ENCODE peak calls at places on chromosomes 5 and 9, in seven cellular contexts. P is mammary epithelial cell, X is thoracic aorta, S is dorsolateral prefrontal cortex, H is endodermal cell, F is Peyer's patch, O is cardiac muscle cell. D is an unnamed sample.

GRCh38 chr5:119179857-119180641 is 109.2 kb downstream of the DMXL1 start:
- DNase-seq in P (peak), X (no peak), S (no peak), H (no peak), F (no peak), O (no peak), D (no peak)

GRCh38 chr5:179488464-179488863 is 61.9 kb upstream of the RUFY1 start:
- DNase-seq in P (no peak), X (no peak), S (no peak), H (no peak), F (no peak), O (no peak), D (no peak)

GRCh38 chr9:20508242-20508641 is 114.1 kb downstream of the MLLT3 start:
- DNase-seq in P (no peak), X (no peak), S (no peak), H (no peak), F (no peak), O (no peak), D (no peak)

GRCh38 chr9:33881635-33882034 is 64.7 kb downstream of the UBE2R2 start:
- DNase-seq in P (peak), X (no peak), S (no peak), H (no peak), F (no peak), O (no peak), D (no peak)

GRCh38 chr5:98631311-98632054 is 142.0 kb upstream of the RGMB start:
- DNase-seq in P (peak), X (no peak), S (no peak), H (no peak), F (no peak), O (no peak), D (no peak)

GRCh38 chr5:122403256-122403655 is 91.2 kb downstream of the SNCAIP start:
- DNase-seq in P (no peak), X (no peak), S (no peak), H (no peak), F (no peak), O (no peak), D (no peak)

GRCh38 chr9:124510650-124511425 is 3.6 kb upstream of the NR5A1 start:
- DNase-seq in P (no peak), X (no peak), S (no peak), H (no peak), F (no peak), O (no peak), D (no peak)

GRCh38 chr5:66967826-66968262 is 228.8 kb downstream of the CD180 start:
- DNase-seq in P (no peak), X (no peak), S (no peak), H (no peak), F (no peak), O (no peak), D (no peak)

GRCh38 chr5:116754556-116754955 is 179.9 kb upstream of the SEMA6A start:
- DNase-seq in P (peak), X (no peak), S (no peak), H (no peak), F (no peak), O (no peak), D (no peak)

GRCh38 chr9:89590415-89590814 is 14.4 kb upstream of the GADD45G start:
- DNase-seq in P (no peak), X (no peak), S (no peak), H (no peak), F (no peak), O (no peak), D (no peak)

GRCh38 chr9:120892748-120893584 is 16.0 kb upstream of the PHF19 start:
- DNase-seq in P (peak), X (no peak), S (no peak), H (no peak), F (peak), O (no peak), D (no peak)

GRCh38 chr5:39394946-39395345 is 29.8 kb downstream of the DAB2 start:
- DNase-seq in P (peak), X (no peak), S (no peak), H (no peak), F (no peak), O (no peak), D (no peak)

GRCh38 chr9:13450723-13451122 is 171.2 kb upstream of the MPDZ start:
- DNase-seq in P (peak), X (no peak), S (no peak), H (no peak), F (no peak), O (no peak), D (no peak)

GRCh38 chr5:36205329-36205728 is 36.4 kb downstream of the NADK2 start:
- DNase-seq in P (no peak), X (no peak), S (no peak), H (no peak), F (no peak), O (no peak), D (no peak)

GRCh38 chr5:69308046-69308553 is 24.5 kb downstream of the CCDC125 start:
- DNase-seq in P (no peak), X (no peak), S (no peak), H (no peak), F (no peak), O (no peak), D (no peak)

GRCh38 chr5:112995764-112996618 is 19.4 kb downstream of the DCP2 start:
- DNase-seq in P (peak), X (peak), S (peak), H (peak), F (peak), O (peak), D (no peak)

GRCh38 chr5:102863058-102863457 is 108.0 kb downstream of the PAM start:
- DNase-seq in P (no peak), X (no peak), S (no peak), H (no peak), F (no peak), O (no peak), D (no peak)

GRCh38 chr9:110371411-110372013 is 33.8 kb upstream of the TXNDC8 start:
- DNase-seq in P (no peak), X (no peak), S (no peak), H (no peak), F (no peak), O (peak), D (no peak)

GRCh38 chr5:173020643-173021042 is 35.5 kb upstream of the CREBRF start:
- DNase-seq in P (no peak), X (no peak), S (peak), H (no peak), F (no peak), O (no peak), D (peak)

GRCh38 chr9:3330792-3331420 is 194.9 kb downstream of the RFX3 start:
- DNase-seq in P (peak), X (no peak), S (no peak), H (no peak), F (no peak), O (peak), D (no peak)

GRCh38 chr5:1919209-1919566 is 36.5 kb upstream of the IRX4 start:
- DNase-seq in P (no peak), X (no peak), S (no peak), H (no peak), F (no peak), O (peak), D (no peak)

GRCh38 chr9:80062581-80062980 is 490.8 kb downstream of the TLE4 start:
- DNase-seq in P (no peak), X (no peak), S (no peak), H (no peak), F (no peak), O (no peak), D (no peak)

GRCh38 chr5:92969781-92970237 is 611.2 kb downstream of the NR2F1-AS1 start:
- DNase-seq in P (peak), X (no peak), S (no peak), H (no peak), F (no peak), O (no peak), D (no peak)

GRCh38 chr9:35609001-35609819 is 4.1 kb downstream of the TESK1 start:
- DNase-seq in P (no peak), X (no peak), S (no peak), H (no peak), F (no peak), O (no peak), D (no peak)

GRCh38 chr5:146947181-146947941 is 68.8 kb upstream of the PPP2R2B start:
- DNase-seq in P (peak), X (no peak), S (no peak), H (peak), F (no peak), O (peak), D (no peak)

GRCh38 chr5:112857866-112858265 is 3.2 kb upstream of the SRP19 start:
- DNase-seq in P (no peak), X (no peak), S (no peak), H (no peak), F (no peak), O (no peak), D (no peak)

GRCh38 chr9:126809068-126809467 is 4.2 kb downstream of the ZBTB43 start:
- DNase-seq in P (peak), X (no peak), S (no peak), H (no peak), F (no peak), O (no peak), D (no peak)

GRCh38 chr9:126804198-126804695 is 593 bp upstream of the ZBTB43 start:
- DNase-seq in P (no peak), X (no peak), S (no peak), H (no peak), F (no peak), O (no peak), D (no peak)

GRCh38 chr9:126805546-126806262 is 864 bp downstream of the ZBTB43 start:
- DNase-seq in P (peak), X (peak), S (no peak), H (peak), F (peak), O (peak), D (peak)

GRCh38 chr9:126804696-126805545 is at the start of gene ZBTB43:
- DNase-seq in P (peak), X (peak), S (peak), H (peak), F (peak), O (peak), D (peak)

GRCh38 chr9:126806336-126806735 is 1.5 kb downstream of the ZBTB43 start:
- DNase-seq in P (peak), X (no peak), S (no peak), H (no peak), F (no peak), O (no peak), D (no peak)
- H3K27ac ChIP-seq in P (peak), X (peak), S (no peak), H (no peak), F (peak), O (peak), D (no peak)

GRCh38 chr5:65100846-65101678 is 332.3 kb downstream of the CWC27 start:
- DNase-seq in P (peak), X (peak), S (no peak), H (peak), F (no peak), O (peak), D (no peak)
- TF ChIP-seq CTCF in P (peak), X (peak), S (peak), H (peak), F (peak), O (peak), D (peak)

GRCh38 chr5:135038829-135039525 is 4.9 kb upstream of the PITX1 start:
- DNase-seq in P (peak), X (no peak), S (no peak), H (peak), F (no peak), O (no peak), D (no peak)
- H3K4me3 ChIP-seq in P (no peak), X (peak), S (no peak), H (no peak), F (peak), O (no peak), D (peak)

GRCh38 chr9:135886147-135886981 is 21.0 kb downstream of the CAMSAP1 start:
- DNase-seq in P (peak), X (no peak), S (no peak), H (no peak), F (no peak), O (no peak), D (no peak)

GRCh38 chr9:135888126-135888765 is 19.1 kb downstream of the CAMSAP1 start:
- DNase-seq in P (no peak), X (no peak), S (no peak), H (no peak), F (no peak), O (no peak), D (no peak)

GRCh38 chr9:135887021-135887507 is 20.3 kb downstream of the CAMSAP1 start:
- DNase-seq in P (peak), X (peak), S (peak), H (no peak), F (no peak), O (no peak), D (no peak)

GRCh38 chr9:135888766-135889394 is 18.5 kb downstream of the CAMSAP1 start:
- DNase-seq in P (peak), X (no peak), S (no peak), H (no peak), F (no peak), O (no peak), D (no peak)

DNA sequence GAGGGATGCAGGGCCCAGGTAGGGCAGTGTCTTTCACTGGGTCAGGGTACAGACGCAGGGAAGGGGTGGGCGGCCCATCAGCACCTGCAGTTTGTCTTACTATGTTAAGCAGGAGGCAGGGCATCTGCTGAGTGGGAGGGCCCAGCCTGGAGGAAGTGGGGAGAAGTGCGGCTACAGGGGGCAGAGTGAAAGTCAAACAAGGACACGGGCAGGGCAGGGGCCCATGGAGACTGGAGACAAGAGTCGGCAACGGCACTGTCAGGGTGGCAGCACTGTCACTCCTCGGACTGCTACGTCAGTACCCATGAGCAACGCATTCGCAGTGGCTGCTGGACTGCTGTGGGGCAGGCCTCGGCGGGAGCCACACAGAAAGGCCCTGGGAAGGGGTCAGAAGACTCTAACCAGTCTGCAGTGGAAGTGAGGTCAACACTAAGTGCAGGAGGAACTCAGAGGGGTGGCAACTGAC is 19.7 kb downstream of the CAMSAP1 start:
- DNase-seq in P (no peak), X (no peak), S (no peak), H (peak), F (peak), O (peak), D (no peak)
- H3K27ac ChIP-seq in P (no peak), X (no peak), S (peak), H (peak), F (no peak), O (peak), D (no peak)

GRCh38 chr5:140870221-140871201 is 1.8 kb downstream of the PCDHA11 start:
- DNase-seq in P (no peak), X (no peak), S (no peak), H (peak), F (no peak), O (no peak), D (no peak)

GRCh38 chr5:140877262-140877581 is 2.1 kb downstream of the PCDHA12 start:
- DNase-seq in P (no peak), X (no peak), S (no peak), H (no peak), F (no peak), O (no peak), D (no peak)

GRCh38 chr5:140869555-140869886 is 764 bp downstream of the PCDHA11 start:
- DNase-seq in P (no peak), X (no peak), S (no peak), H (no peak), F (no peak), O (no peak), D (no peak)

GRCh38 chr5:140875085-140876065 is at the start of gene PCDHA12:
- DNase-seq in P (no peak), X (no peak), S (no peak), H (peak), F (no peak), O (peak), D (no peak)
- TF ChIP-seq CTCF in P (no peak), X (no peak), S (no peak), H (peak), F (no peak), O (no peak), D (no peak)

DNA sequence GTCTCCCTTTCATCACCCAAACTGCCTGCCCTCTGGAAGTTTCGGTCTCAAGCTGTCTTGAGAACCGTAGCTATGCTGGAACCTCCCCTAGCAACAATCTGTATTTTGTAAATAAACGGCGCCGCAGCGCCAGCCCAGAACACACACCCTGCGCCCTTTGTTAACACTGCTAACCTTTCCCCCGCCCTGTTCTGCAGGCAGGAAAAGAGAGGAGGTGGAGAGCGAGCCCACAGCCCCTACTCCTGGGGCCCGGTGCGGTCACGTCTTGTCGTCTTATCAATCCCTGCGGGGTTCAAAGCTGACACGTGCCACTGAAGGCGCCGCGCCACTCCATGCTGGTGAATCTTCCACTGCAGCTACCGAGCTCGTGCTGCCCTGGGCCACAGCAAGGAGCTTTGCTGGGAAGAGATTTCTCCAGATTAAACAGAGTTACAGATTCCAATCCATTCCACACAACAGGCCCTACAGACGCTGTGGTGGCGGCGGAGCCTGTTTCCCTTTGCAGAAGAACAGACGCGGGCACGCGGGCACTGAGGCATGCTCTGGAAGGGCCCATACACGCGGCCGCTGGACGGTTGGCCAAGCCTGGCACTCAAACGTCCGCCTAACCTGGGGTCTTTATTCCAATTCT is 25.3 kb downstream of the ZDHHC11B start:
- DNase-seq in P (no peak), X (no peak), S (no peak), H (peak), F (no peak), O (no peak), D (no peak)
- H3K4me3 ChIP-seq in P (no peak), X (no peak), S (no peak), H (no peak), F (no peak), O (no peak), D (peak)

GRCh38 chr5:76180817-76181805 is 97.9 kb downstream of the SV2C start:
- DNase-seq in P (peak), X (no peak), S (no peak), H (no peak), F (no peak), O (no peak), D (no peak)
- H3K27ac ChIP-seq in P (no peak), X (no peak), S (no peak), H (no peak), F (no peak), O (no peak), D (no peak)

DNA sequence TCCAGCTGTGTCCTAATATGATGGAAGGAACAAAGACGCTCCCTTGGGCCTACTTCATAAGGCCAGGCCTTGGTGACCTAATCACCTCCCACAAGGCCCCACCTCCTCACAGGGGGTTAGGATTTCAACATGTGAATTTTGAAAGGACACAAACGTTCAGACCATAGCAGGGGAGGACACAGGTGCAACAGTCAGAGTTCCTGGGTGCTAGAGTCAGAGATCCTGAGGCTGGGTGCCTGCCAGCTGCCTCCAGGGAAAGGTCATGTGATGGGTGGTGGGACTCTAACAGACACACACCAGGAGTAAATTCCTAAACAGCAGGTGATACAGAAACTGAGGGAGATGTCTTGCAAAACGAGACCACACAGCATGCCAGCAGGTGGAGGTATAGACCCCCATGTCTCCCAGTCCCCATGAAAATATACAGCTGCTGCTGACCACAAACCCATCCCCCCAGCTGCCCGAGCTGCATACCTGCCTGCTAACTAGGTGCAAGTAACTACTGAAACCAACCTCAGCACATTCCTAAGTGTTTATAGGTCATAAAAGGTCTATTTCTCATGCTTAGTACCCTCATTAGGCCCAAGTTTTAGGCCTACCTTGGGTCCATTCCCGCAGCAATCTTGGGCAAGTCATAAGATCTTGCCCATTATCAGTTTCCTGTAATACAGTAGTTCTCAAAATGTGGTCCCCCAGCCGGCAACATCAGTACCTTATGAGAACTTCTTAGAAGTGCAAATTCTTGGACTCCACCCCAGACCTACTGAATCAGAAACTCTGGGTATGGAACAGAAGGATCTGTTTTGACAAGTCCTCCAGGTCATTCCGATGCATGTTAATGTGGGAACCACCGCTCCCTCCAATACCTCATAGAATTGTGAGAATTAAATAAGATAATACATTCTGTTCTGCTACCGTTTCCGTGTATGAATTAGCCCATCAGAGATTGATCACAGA is 245.3 kb downstream of the ENC1 start:
- DNase-seq in P (peak), X (no peak), S (no peak), H (peak), F (no peak), O (no peak), D (no peak)
- TF ChIP-seq CTCF in P (peak), X (no peak), S (no peak), H (peak), F (no peak), O (no peak), D (no peak)

D was measured in ascending aorta.